ENCODE peak calls at places on chromosomes 12 and 14, in seven cellular contexts. One of them, this sample, is unnamed.

GRCh38 chr14:101076451-101077220 is 173.1 kb upstream of the RTL1 start:
- DNase-seq in nephron progenitor cell: no peak
- DNase-seq in fibroblast of lung: no peak
- DNase-seq in ovary: peak
- DNase-seq in colonic mucosa: peak
- DNase-seq in heart left ventricle: no peak
- DNase-seq in foreskin fibroblast: no peak
- DNase-seq in this sample: no peak

GRCh38 chr12:96258451-96258933 is 64.3 kb downstream of the ELK3 start:
- DNase-seq in fibroblast of lung: peak
- DNase-seq in heart left ventricle: peak
- DNase-seq in nephron progenitor cell: peak
- DNase-seq in foreskin fibroblast: no peak
- DNase-seq in colonic mucosa: peak
- DNase-seq in ovary: peak
- DNase-seq in this sample: peak

GRCh38 chr14:22915886-22916521 is 2.9 kb downstream of the RBM23 start:
- DNase-seq in foreskin fibroblast: no peak
- DNase-seq in ovary: no peak
- DNase-seq in fibroblast of lung: no peak
- DNase-seq in nephron progenitor cell: no peak
- DNase-seq in colonic mucosa: no peak
- DNase-seq in heart left ventricle: no peak
- DNase-seq in this sample: no peak

GRCh38 chr14:99729991-99730875 is 46.1 kb downstream of the CYP46A1 start:
- DNase-seq in heart left ventricle: peak
- DNase-seq in colonic mucosa: peak
- DNase-seq in fibroblast of lung: no peak
- DNase-seq in nephron progenitor cell: peak
- DNase-seq in foreskin fibroblast: no peak
- DNase-seq in ovary: peak
- DNase-seq in this sample: peak

GRCh38 chr14:89121961-89122675 is 294.9 kb downstream of the FOXN3 start:
- DNase-seq in heart left ventricle: no peak
- DNase-seq in ovary: no peak
- DNase-seq in fibroblast of lung: no peak
- DNase-seq in colonic mucosa: no peak
- DNase-seq in foreskin fibroblast: no peak
- DNase-seq in nephron progenitor cell: peak
- DNase-seq in this sample: no peak

GRCh38 chr12:29131539-29131938 is 17.5 kb upstream of the FAR2 start:
- DNase-seq in fibroblast of lung: peak
- DNase-seq in colonic mucosa: no peak
- DNase-seq in foreskin fibroblast: peak
- DNase-seq in ovary: no peak
- DNase-seq in nephron progenitor cell: no peak
- DNase-seq in heart left ventricle: no peak
- DNase-seq in this sample: no peak

GRCh38 chr14:101077511-101078074 is 174.1 kb upstream of the RTL1 start:
- DNase-seq in fibroblast of lung: peak
- DNase-seq in nephron progenitor cell: peak
- DNase-seq in heart left ventricle: no peak
- DNase-seq in ovary: peak
- DNase-seq in colonic mucosa: peak
- DNase-seq in foreskin fibroblast: no peak
- DNase-seq in this sample: no peak

GRCh38 chr12:53205747-53206146 is 1.3 kb downstream of the ITGB7 start:
- DNase-seq in colonic mucosa: no peak
- DNase-seq in fibroblast of lung: peak
- DNase-seq in foreskin fibroblast: peak
- DNase-seq in nephron progenitor cell: no peak
- DNase-seq in ovary: no peak
- DNase-seq in heart left ventricle: no peak
- DNase-seq in this sample: no peak

GRCh38 chr14:31127690-31128089 is 79.9 kb downstream of the HECTD1 start:
- DNase-seq in heart left ventricle: no peak
- DNase-seq in fibroblast of lung: no peak
- DNase-seq in ovary: no peak
- DNase-seq in colonic mucosa: no peak
- DNase-seq in nephron progenitor cell: no peak
- DNase-seq in foreskin fibroblast: no peak
- DNase-seq in this sample: no peak

GRCh38 chr12:104680070-104680469 is 223.3 kb downstream of the CHST11 start:
- DNase-seq in heart left ventricle: no peak
- DNase-seq in ovary: no peak
- DNase-seq in colonic mucosa: no peak
- DNase-seq in nephron progenitor cell: no peak
- DNase-seq in foreskin fibroblast: no peak
- DNase-seq in fibroblast of lung: no peak
- DNase-seq in this sample: no peak

GRCh38 chr12:131272415-131272814 is 318.7 kb downstream of the ADGRD1 start:
- DNase-seq in fibroblast of lung: no peak
- DNase-seq in foreskin fibroblast: no peak
- DNase-seq in colonic mucosa: no peak
- DNase-seq in nephron progenitor cell: no peak
- DNase-seq in ovary: no peak
- DNase-seq in heart left ventricle: no peak
- DNase-seq in this sample: no peak

GRCh38 chr14:34189866-34190265 is 239.0 kb upstream of the EGLN3 start:
- DNase-seq in foreskin fibroblast: no peak
- DNase-seq in ovary: no peak
- DNase-seq in fibroblast of lung: no peak
- DNase-seq in colonic mucosa: no peak
- DNase-seq in heart left ventricle: no peak
- DNase-seq in nephron progenitor cell: no peak
- DNase-seq in this sample: no peak

GRCh38 chr14:20144820-20145219 is 6.2 kb downstream of the OR4N5 start:
- DNase-seq in heart left ventricle: no peak
- DNase-seq in foreskin fibroblast: no peak
- DNase-seq in colonic mucosa: no peak
- DNase-seq in nephron progenitor cell: no peak
- DNase-seq in fibroblast of lung: no peak
- DNase-seq in ovary: no peak
- DNase-seq in this sample: no peak

GRCh38 chr12:46354799-46355194 is 17.8 kb downstream of the SLC38A2 start:
- DNase-seq in fibroblast of lung: no peak
- DNase-seq in foreskin fibroblast: no peak
- DNase-seq in colonic mucosa: no peak
- DNase-seq in ovary: no peak
- DNase-seq in heart left ventricle: no peak
- DNase-seq in nephron progenitor cell: no peak
- DNase-seq in this sample: no peak

GRCh38 chr12:130649646-130650045 is 66.5 kb downstream of the RIMBP2 start:
- DNase-seq in colonic mucosa: no peak
- DNase-seq in foreskin fibroblast: no peak
- DNase-seq in heart left ventricle: no peak
- DNase-seq in nephron progenitor cell: no peak
- DNase-seq in ovary: no peak
- DNase-seq in fibroblast of lung: no peak
- DNase-seq in this sample: no peak

GRCh38 chr12:6957151-6957701 is 6.1 kb downstream of the PTPN6 start:
- DNase-seq in foreskin fibroblast: no peak
- DNase-seq in heart left ventricle: no peak
- DNase-seq in colonic mucosa: no peak
- DNase-seq in ovary: peak
- DNase-seq in nephron progenitor cell: no peak
- DNase-seq in fibroblast of lung: no peak
- DNase-seq in this sample: no peak

GRCh38 chr12:105214141-105214540 is 21.8 kb downstream of the APPL2 start:
- DNase-seq in heart left ventricle: no peak
- DNase-seq in foreskin fibroblast: no peak
- DNase-seq in colonic mucosa: no peak
- DNase-seq in nephron progenitor cell: no peak
- DNase-seq in fibroblast of lung: peak
- DNase-seq in ovary: no peak
- DNase-seq in this sample: no peak

GRCh38 chr14:78119440-78119839 is 50.7 kb upstream of the NRXN3 start:
- DNase-seq in colonic mucosa: no peak
- DNase-seq in nephron progenitor cell: no peak
- DNase-seq in fibroblast of lung: no peak
- DNase-seq in heart left ventricle: no peak
- DNase-seq in ovary: no peak
- DNase-seq in foreskin fibroblast: no peak
- DNase-seq in this sample: no peak

GRCh38 chr12:65511927-65512326 is 233.4 kb downstream of the MSRB3 start:
- DNase-seq in nephron progenitor cell: no peak
- DNase-seq in heart left ventricle: no peak
- DNase-seq in ovary: no peak
- DNase-seq in fibroblast of lung: no peak
- DNase-seq in foreskin fibroblast: no peak
- DNase-seq in colonic mucosa: no peak
- DNase-seq in this sample: no peak

GRCh38 chr14:97178781-97179180 is 381.6 kb downstream of the VRK1 start:
- DNase-seq in foreskin fibroblast: no peak
- DNase-seq in fibroblast of lung: peak
- DNase-seq in heart left ventricle: no peak
- DNase-seq in ovary: no peak
- DNase-seq in nephron progenitor cell: no peak
- DNase-seq in colonic mucosa: no peak
- DNase-seq in this sample: no peak

GRCh38 chr12:94622475-94622874 is 27.9 kb downstream of the TMCC3 start:
- DNase-seq in fibroblast of lung: peak
- DNase-seq in nephron progenitor cell: no peak
- DNase-seq in foreskin fibroblast: no peak
- DNase-seq in colonic mucosa: no peak
- DNase-seq in ovary: no peak
- DNase-seq in heart left ventricle: no peak
- DNase-seq in this sample: no peak

GRCh38 chr12:94790822-94791221 is 140.5 kb upstream of the TMCC3 start:
- DNase-seq in fibroblast of lung: no peak
- DNase-seq in foreskin fibroblast: no peak
- DNase-seq in colonic mucosa: no peak
- DNase-seq in heart left ventricle: no peak
- DNase-seq in nephron progenitor cell: no peak
- DNase-seq in ovary: no peak
- DNase-seq in this sample: no peak

GRCh38 chr14:93081875-93082570 is 33.7 kb downstream of the ITPK1 start:
- DNase-seq in ovary: no peak
- DNase-seq in fibroblast of lung: no peak
- DNase-seq in heart left ventricle: no peak
- DNase-seq in colonic mucosa: no peak
- DNase-seq in foreskin fibroblast: no peak
- DNase-seq in nephron progenitor cell: peak
- DNase-seq in this sample: no peak

GRCh38 chr12:65123435-65124063 is 2.4 kb upstream of the WIF1 start:
- DNase-seq in foreskin fibroblast: peak
- DNase-seq in fibroblast of lung: peak
- DNase-seq in ovary: no peak
- DNase-seq in heart left ventricle: no peak
- DNase-seq in nephron progenitor cell: peak
- DNase-seq in colonic mucosa: peak
- DNase-seq in this sample: no peak

GRCh38 chr12:26863515-26863914 is 30.5 kb upstream of the ITPR2 start:
- DNase-seq in heart left ventricle: no peak
- DNase-seq in fibroblast of lung: no peak
- DNase-seq in nephron progenitor cell: no peak
- DNase-seq in foreskin fibroblast: no peak
- DNase-seq in colonic mucosa: no peak
- DNase-seq in ovary: no peak
- DNase-seq in this sample: no peak
- TF ChIP-seq CTCF in heart left ventricle: no peak
- TF ChIP-seq CTCF in fibroblast of lung: peak
- TF ChIP-seq CTCF in nephron progenitor cell: no peak
- TF ChIP-seq CTCF in foreskin fibroblast: peak
- TF ChIP-seq CTCF in colonic mucosa: no peak
- TF ChIP-seq CTCF in ovary: no peak
- TF ChIP-seq CTCF in this sample: no peak

GRCh38 chr12:92197815-92198214 is 52.2 kb upstream of the BTG1 start:
- DNase-seq in nephron progenitor cell: no peak
- DNase-seq in colonic mucosa: no peak
- DNase-seq in fibroblast of lung: no peak
- DNase-seq in foreskin fibroblast: no peak
- DNase-seq in ovary: no peak
- DNase-seq in heart left ventricle: no peak
- DNase-seq in this sample: no peak
- TF ChIP-seq CTCF in nephron progenitor cell: no peak
- TF ChIP-seq CTCF in colonic mucosa: no peak
- TF ChIP-seq CTCF in fibroblast of lung: no peak
- TF ChIP-seq CTCF in foreskin fibroblast: no peak
- TF ChIP-seq CTCF in ovary: no peak
- TF ChIP-seq CTCF in heart left ventricle: no peak
- TF ChIP-seq CTCF in this sample: no peak

GRCh38 chr14:50055461-50056228 is 60.7 kb downstream of the VCPKMT start:
- DNase-seq in ovary: no peak
- DNase-seq in foreskin fibroblast: no peak
- DNase-seq in heart left ventricle: no peak
- DNase-seq in colonic mucosa: no peak
- DNase-seq in fibroblast of lung: no peak
- DNase-seq in nephron progenitor cell: no peak
- DNase-seq in this sample: no peak
- TF ChIP-seq CTCF in ovary: no peak
- TF ChIP-seq CTCF in foreskin fibroblast: no peak
- TF ChIP-seq CTCF in heart left ventricle: no peak
- TF ChIP-seq CTCF in colonic mucosa: no peak
- TF ChIP-seq CTCF in fibroblast of lung: no peak
- TF ChIP-seq CTCF in nephron progenitor cell: no peak
- TF ChIP-seq CTCF in this sample: peak

GRCh38 chr12:107134558-107134957 is 41.2 kb upstream of the CRY1 start:
- DNase-seq in ovary: no peak
- DNase-seq in fibroblast of lung: no peak
- DNase-seq in nephron progenitor cell: no peak
- DNase-seq in heart left ventricle: no peak
- DNase-seq in foreskin fibroblast: no peak
- DNase-seq in colonic mucosa: no peak
- DNase-seq in this sample: no peak
- TF ChIP-seq CTCF in ovary: no peak
- TF ChIP-seq CTCF in fibroblast of lung: no peak
- TF ChIP-seq CTCF in nephron progenitor cell: no peak
- TF ChIP-seq CTCF in heart left ventricle: no peak
- TF ChIP-seq CTCF in foreskin fibroblast: peak
- TF ChIP-seq CTCF in colonic mucosa: no peak
- TF ChIP-seq CTCF in this sample: no peak

DNA sequence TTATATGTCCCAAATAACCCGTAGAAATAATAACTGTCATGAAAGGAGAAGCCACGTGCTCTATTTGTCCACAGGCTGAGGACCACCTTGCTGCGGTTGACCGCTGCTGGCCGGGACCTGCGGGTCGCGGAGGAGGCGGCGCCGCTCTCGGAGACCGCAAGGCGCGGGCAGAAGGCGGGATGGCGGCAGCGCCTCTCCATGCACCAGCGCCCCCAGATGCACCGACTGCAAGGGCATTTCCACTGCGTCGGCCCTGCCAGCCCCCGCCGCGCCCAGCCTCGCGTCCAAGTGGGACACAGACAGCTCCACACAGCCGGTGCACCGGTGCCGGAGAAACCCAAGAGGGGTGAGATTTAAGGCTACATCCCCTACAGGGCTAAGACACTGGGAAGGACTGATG is 21.0 kb downstream of the RPGRIP1 start:
- DNase-seq in heart left ventricle: peak
- DNase-seq in ovary: no peak
- DNase-seq in colonic mucosa: no peak
- DNase-seq in nephron progenitor cell: peak
- DNase-seq in fibroblast of lung: peak
- DNase-seq in foreskin fibroblast: no peak
- DNase-seq in this sample: peak
- TF ChIP-seq CTCF in heart left ventricle: no peak
- TF ChIP-seq CTCF in ovary: no peak
- TF ChIP-seq CTCF in colonic mucosa: no peak
- TF ChIP-seq CTCF in nephron progenitor cell: no peak
- TF ChIP-seq CTCF in fibroblast of lung: no peak
- TF ChIP-seq CTCF in foreskin fibroblast: no peak
- TF ChIP-seq CTCF in this sample: peak

GRCh38 chr12:5796171-5797091 is 148.6 kb downstream of the ANO2 start:
- DNase-seq in heart left ventricle: peak
- DNase-seq in foreskin fibroblast: no peak
- DNase-seq in colonic mucosa: peak
- DNase-seq in ovary: peak
- DNase-seq in nephron progenitor cell: peak
- DNase-seq in fibroblast of lung: no peak
- DNase-seq in this sample: peak
- TF ChIP-seq CTCF in heart left ventricle: peak
- TF ChIP-seq CTCF in foreskin fibroblast: peak
- TF ChIP-seq CTCF in colonic mucosa: peak
- TF ChIP-seq CTCF in ovary: no peak
- TF ChIP-seq CTCF in nephron progenitor cell: peak
- TF ChIP-seq CTCF in fibroblast of lung: peak
- TF ChIP-seq CTCF in this sample: peak